ENCODE peak calls at places on chromosomes 1 and 21, in seven cellular contexts. J is spleen, M is Peyer's patch, R is GM23248, S is cardiac muscle cell, Z is heart left ventricle, X is substantia nigra. H is an unnamed sample.

GRCh38 chr1:186894415-186894814 is 65.7 kb downstream of the PLA2G4A start:
- DNase-seq in R (no peak), S (no peak), X (no peak), Z (no peak), M (no peak), J (no peak), H (no peak)

GRCh38 chr1:41534181-41535076 is 49.9 kb upstream of the EDN2 start:
- DNase-seq in X (no peak), Z (peak), M (peak), R (no peak), J (peak), S (no peak), H (no peak)

GRCh38 chr1:46488343-46489168 is 1.1 kb upstream of the DMBX1 start:
- DNase-seq in J (peak), Z (no peak), X (no peak), S (no peak), R (peak), M (no peak), H (no peak)

GRCh38 chr1:201205036-201205435 is 14.4 kb downstream of the IGFN1 start:
- DNase-seq in M (no peak), S (no peak), J (peak), R (no peak), X (no peak), Z (no peak), H (no peak)

GRCh38 chr1:162186406-162186805 is 116.9 kb downstream of the NOS1AP start:
- DNase-seq in R (no peak), M (no peak), Z (no peak), S (no peak), X (no peak), J (no peak), H (no peak)

GRCh38 chr1:67768480-67768879 is 64.8 kb downstream of the GNG12 start:
- DNase-seq in Z (no peak), J (no peak), X (no peak), M (no peak), R (no peak), S (no peak), H (no peak)

GRCh38 chr1:213986020-213986924 is 1.5 kb upstream of the PROX1 start:
- DNase-seq in X (no peak), Z (no peak), R (no peak), M (no peak), J (no peak), S (peak), H (no peak)

GRCh38 chr1:25890249-25891034 is 14.9 kb upstream of the PAQR7 start:
- DNase-seq in S (no peak), M (peak), J (peak), R (peak), Z (no peak), X (no peak), H (peak)

GRCh38 chr1:200409203-200409760 is 554 bp downstream of the ZNF281 start:
- DNase-seq in S (peak), Z (peak), R (peak), M (peak), X (no peak), J (peak), H (peak)

GRCh38 chr1:147080671-147081394 is 91.4 kb downstream of the PRKAB2 start:
- DNase-seq in S (peak), Z (no peak), J (no peak), X (no peak), M (no peak), R (no peak), H (no peak)

GRCh38 chr1:28411656-28412055 is 42.1 kb downstream of the PHACTR4 start:
- DNase-seq in M (no peak), R (no peak), Z (no peak), J (no peak), X (no peak), S (no peak), H (no peak)

GRCh38 chr1:200771625-200772555 is 33.2 kb downstream of the CAMSAP2 start:
- DNase-seq in J (no peak), S (no peak), R (no peak), X (no peak), M (no peak), Z (no peak), H (no peak)

GRCh38 chr1:190262538-190262937 is 215.1 kb downstream of the BRINP3 start:
- DNase-seq in X (no peak), Z (no peak), R (no peak), S (no peak), M (no peak), J (no peak), H (no peak)

GRCh38 chr1:85606414-85606800 is 25.8 kb downstream of the CCN1 start:
- DNase-seq in X (no peak), Z (no peak), J (no peak), M (no peak), S (no peak), R (peak), H (no peak)

GRCh38 chr1:116391207-116391606 is 18.2 kb downstream of the ATP1A1 start:
- DNase-seq in J (no peak), X (no peak), S (no peak), Z (no peak), M (no peak), R (no peak), H (no peak)

GRCh38 chr1:116389013-116389412 is 16.0 kb downstream of the ATP1A1 start:
- DNase-seq in R (no peak), J (no peak), S (no peak), M (no peak), X (no peak), Z (no peak), H (no peak)

GRCh38 chr1:116390195-116390594 is 17.2 kb downstream of the ATP1A1 start:
- DNase-seq in X (no peak), M (no peak), S (no peak), Z (no peak), R (no peak), J (no peak), H (no peak)

GRCh38 chr1:116388122-116388521 is 15.1 kb downstream of the ATP1A1 start:
- DNase-seq in M (no peak), R (no peak), Z (no peak), S (no peak), X (no peak), J (no peak), H (no peak)

GRCh38 chr1:116389705-116390104 is 16.7 kb downstream of the ATP1A1 start:
- DNase-seq in M (no peak), Z (no peak), S (no peak), J (no peak), R (no peak), X (no peak), H (no peak)
- H3K27ac ChIP-seq in M (peak), Z (no peak), S (peak), J (no peak), R (no peak), X (no peak), H (no peak)

GRCh38 chr1:84303154-84303830 is 1.8 kb downstream of the SAMD13 start:
- DNase-seq in Z (no peak), R (peak), S (peak), X (no peak), M (no peak), J (no peak), H (no peak)

GRCh38 chr1:84300991-84301758 is at the start of gene SAMD13:
- DNase-seq in Z (peak), R (peak), J (no peak), M (peak), X (no peak), S (peak), H (peak)

GRCh38 chr1:84300501-84300900 is 1.0 kb upstream of the SAMD13 start:
- DNase-seq in J (no peak), M (no peak), R (no peak), S (no peak), X (no peak), Z (no peak), H (no peak)

GRCh38 chr1:84299536-84300260 is 1.8 kb upstream of the SAMD13 start:
- DNase-seq in R (peak), S (no peak), M (no peak), Z (no peak), J (no peak), X (no peak), H (no peak)

DNA sequence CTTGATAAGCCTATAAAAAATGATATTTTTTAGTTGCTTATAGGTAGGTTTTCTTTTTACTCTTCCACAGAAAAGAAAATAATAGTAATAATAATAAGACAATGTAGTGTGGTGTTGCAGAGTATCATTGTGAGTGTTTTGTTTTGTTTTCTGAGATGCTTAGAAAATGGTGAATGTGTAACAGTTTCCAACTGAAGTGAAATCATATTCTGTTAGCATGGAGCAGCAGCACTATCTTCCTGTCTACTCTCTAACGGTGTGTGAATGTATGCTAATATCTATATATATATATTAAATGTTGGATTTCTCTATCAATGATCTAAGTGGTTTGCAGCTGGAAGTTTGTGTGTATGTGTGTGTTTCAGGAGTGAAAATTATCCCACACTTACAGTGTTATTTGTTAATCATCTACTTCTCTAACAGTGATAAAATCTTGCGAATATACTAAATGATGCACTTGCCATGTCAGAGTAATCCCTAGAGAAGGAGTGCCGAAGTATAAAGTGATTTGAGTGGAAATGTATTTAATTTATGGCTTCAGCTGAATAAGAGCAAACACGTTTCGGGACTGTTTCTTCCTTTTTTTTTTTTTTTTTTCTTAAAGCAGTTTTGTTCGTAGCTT is 362 bp downstream of the SAMD13 start:
- DNase-seq in R (peak), S (no peak), M (no peak), J (no peak), Z (no peak), X (no peak), H (no peak)
- H3K27ac ChIP-seq in R (no peak), S (peak), M (peak), J (peak), Z (no peak), X (peak), H (peak)

GRCh38 chr1:31784356-31785019 is 20.3 kb upstream of the ADGRB2 start:
- DNase-seq in R (no peak), X (no peak), M (no peak), J (peak), S (no peak), Z (no peak), H (no peak)

GRCh38 chr1:31783846-31784245 is 19.7 kb upstream of the ADGRB2 start:
- DNase-seq in Z (no peak), R (no peak), X (no peak), M (no peak), J (peak), S (no peak), H (no peak)

GRCh38 chr1:31785947-31786290 is 21.8 kb upstream of the ADGRB2 start:
- DNase-seq in Z (no peak), M (no peak), J (peak), R (no peak), X (no peak), S (no peak), H (no peak)

GRCh38 chr1:31786366-31787060 is 22.4 kb upstream of the ADGRB2 start:
- DNase-seq in S (no peak), R (no peak), X (no peak), M (no peak), Z (no peak), J (peak), H (no peak)

GRCh38 chr1:31785020-31785946 is 21.1 kb upstream of the ADGRB2 start:
- DNase-seq in M (peak), J (peak), X (no peak), Z (no peak), S (no peak), R (no peak), H (no peak)
- H3K27ac ChIP-seq in M (no peak), J (peak), X (peak), Z (no peak), S (no peak), R (no peak), H (no peak)

GRCh38 chr1:153608742-153609584 is 4.0 kb downstream of the S100A16 start:
- DNase-seq in X (peak), S (peak), Z (peak), R (peak), M (peak), J (peak), H (peak)
- H3K27ac ChIP-seq in X (peak), S (peak), Z (peak), R (peak), M (peak), J (peak), H (peak)

GRCh38 chr1:211616231-211617031 is 37.5 kb upstream of the SLC30A1 start:
- DNase-seq in S (no peak), J (no peak), R (no peak), Z (peak), X (no peak), M (no peak), H (no peak)
- H3K27ac ChIP-seq in S (no peak), J (peak), R (no peak), Z (peak), X (no peak), M (no peak), H (peak)

GRCh38 chr1:222896630-222897526 is 82.0 kb downstream of the DISP1 start:
- DNase-seq in J (no peak), X (no peak), R (peak), S (no peak), Z (no peak), M (no peak), H (no peak)
- H3K27ac ChIP-seq in J (no peak), X (no peak), R (no peak), S (no peak), Z (peak), M (no peak), H (no peak)

GRCh38 chr1:33420870-33421775 is 9.8 kb downstream of the PHC2 start:
- DNase-seq in M (no peak), Z (no peak), R (peak), S (no peak), J (no peak), X (no peak), H (no peak)
- H3K27ac ChIP-seq in M (no peak), Z (peak), R (peak), S (no peak), J (peak), X (no peak), H (no peak)

DNA sequence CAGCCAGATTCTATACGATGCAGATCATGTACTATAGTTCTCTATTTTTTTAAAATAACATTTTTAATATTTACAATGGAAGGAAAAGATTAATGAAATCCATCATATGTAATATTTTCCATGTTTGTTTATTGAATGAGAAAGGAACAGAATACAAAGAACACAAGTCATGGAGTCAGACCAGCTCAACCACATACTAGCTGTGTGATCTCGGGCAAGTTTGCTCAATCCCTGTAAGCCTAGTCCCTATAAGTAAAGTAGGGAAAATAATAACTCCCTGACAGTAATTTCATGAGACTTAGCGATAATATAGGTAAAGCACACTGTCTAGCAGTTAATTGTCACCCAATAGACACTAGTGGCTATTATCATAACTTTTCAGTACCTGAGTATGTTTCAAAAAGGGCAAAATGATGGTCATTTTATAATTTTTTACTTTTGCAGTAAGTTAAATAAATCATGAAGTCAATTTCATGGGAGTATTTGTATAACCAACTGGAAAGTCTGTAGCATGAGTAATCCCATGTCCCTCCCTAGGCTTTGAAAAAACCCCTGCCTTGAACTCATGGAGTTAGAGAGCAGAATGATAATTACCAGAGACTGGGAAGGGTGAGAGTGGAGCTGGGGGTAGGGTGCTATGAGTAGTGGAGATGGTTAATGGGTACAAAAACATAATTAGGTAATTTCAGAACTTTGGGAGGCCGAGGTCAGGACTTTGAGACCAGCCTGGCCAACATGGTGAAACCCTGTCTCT is 37.0 kb upstream of the EPS15 start:
- DNase-seq in R (no peak), S (no peak), M (no peak), Z (no peak), J (no peak), X (no peak), H (no peak)
- H3K27ac ChIP-seq in R (no peak), S (no peak), M (no peak), Z (no peak), J (no peak), X (no peak), H (no peak)

DNA sequence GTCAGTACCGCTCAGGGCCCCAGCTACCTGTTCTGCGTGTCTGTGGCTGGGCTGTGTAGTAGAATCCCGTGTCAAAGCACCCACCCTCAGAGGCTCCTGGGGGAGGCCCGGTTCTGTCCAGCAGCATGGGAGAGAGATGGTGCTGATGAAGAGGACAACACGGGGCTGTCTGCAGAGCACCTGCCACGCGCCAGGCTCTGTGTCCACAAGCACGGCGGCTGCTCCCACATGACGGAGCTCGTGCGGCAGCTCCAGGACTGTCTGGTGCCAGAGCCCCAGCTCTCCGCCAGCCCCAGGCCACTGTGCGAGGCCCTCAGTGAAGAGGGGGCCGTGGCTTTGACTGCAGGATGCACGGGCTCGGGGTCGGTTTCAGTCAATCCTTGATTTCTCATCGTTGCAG is 42.0 kb upstream of the TSPEAR start:
- DNase-seq in R (no peak), X (no peak), Z (no peak), M (peak), J (no peak), S (no peak), H (no peak)
- H3K27ac ChIP-seq in R (no peak), X (no peak), Z (no peak), M (no peak), J (no peak), S (no peak), H (no peak)

GRCh38 chr1:54331091-54331772 is 75.0 kb downstream of the SSBP3 start:
- DNase-seq in J (no peak), S (no peak), R (peak), X (no peak), M (no peak), Z (no peak), H (no peak)
- H3K27ac ChIP-seq in J (peak), S (peak), R (no peak), X (peak), M (peak), Z (no peak), H (peak)